ENCODE peak calls at places on chromosome X, in six cellular contexts. W, L, Z, Q, J and X are unnamed samples.

GRCh38 chrX:107205770-107206696 is at the start of the genes DNAAF6 and NUP62CL:
- DNase-seq in Q (peak; percentile 18), W (peak; percentile 63), J (peak; percentile 71), L (peak; percentile 53), Z (peak; percentile 77), X (peak; percentile 81)

GRCh38 chrX:13029341-13029740 is 15.1 kb downstream of the FAM9C start:
- DNase-seq in W (peak; percentile 55), J (no peak), Q (peak; percentile 55), Z (no peak), L (peak; percentile 61), X (no peak)

GRCh38 chrX:137432609-137433008 is 133.3 kb upstream of the ZIC3 start:
- DNase-seq in Z (no peak), L (no peak), W (no peak), J (no peak), Q (no peak), X (no peak)

GRCh38 chrX:108439961-108440696 is 491 bp downstream of the COL4A5 start:
- DNase-seq in Q (peak; percentile 49), Z (no peak), J (no peak), W (peak; percentile 40), L (no peak), X (no peak)

GRCh38 chrX:53684415-53685192 is 1.9 kb downstream of the HUWE1 start:
- DNase-seq in Q (no peak), L (peak; percentile 13), W (no peak), Z (no peak), J (no peak), X (no peak)

GRCh38 chrX:42752730-42753129 is 25.2 kb downstream of the PPP1R2C start:
- DNase-seq in W (no peak), L (peak; percentile 52), Q (peak; percentile 37), J (no peak), Z (no peak), X (no peak)

GRCh38 chrX:85018471-85018870 is 14.8 kb downstream of the APOOL start:
- DNase-seq in L (no peak), Q (no peak), Z (no peak), W (no peak), J (no peak), X (no peak)

GRCh38 chrX:85114171-85114570 is 110.5 kb downstream of the APOOL start:
- DNase-seq in W (no peak), Q (no peak), Z (no peak), J (no peak), L (no peak), X (no peak)

GRCh38 chrX:18983711-18984380 is at the start of gene PHKA2:
- DNase-seq in J (peak; percentile 36), L (peak; percentile 72), Z (peak; percentile 47), W (peak; percentile 76), Q (no peak), X (peak; percentile 76)

GRCh38 chrX:57952320-57952678 is 42.0 kb upstream of the ZXDA start:
- DNase-seq in Q (no peak), L (no peak), Z (no peak), W (peak; percentile 65), J (no peak), X (no peak)

GRCh38 chrX:70554081-70554480 is 109.4 kb downstream of the DLG3 start:
- DNase-seq in L (peak; percentile 19), W (no peak), J (no peak), Z (no peak), Q (peak; percentile 6), X (no peak)

GRCh38 chrX:136477026-136477425 is 10.7 kb upstream of the BRS3 start:
- DNase-seq in Z (no peak), Q (no peak), L (no peak), W (no peak), J (no peak), X (no peak)

GRCh38 chrX:133085785-133086184 is 11.1 kb downstream of the USP26 start:
- DNase-seq in J (no peak), Z (no peak), Q (no peak), L (no peak), W (no peak), X (no peak)

GRCh38 chrX:51804741-51805140 is 61.5 kb downstream of the GSPT2 start:
- DNase-seq in Z (no peak), Q (no peak), W (no peak), J (no peak), L (no peak), X (no peak)

GRCh38 chrX:111039606-111040005 is 56.4 kb upstream of the PAK3 start:
- DNase-seq in Z (no peak), J (no peak), Q (peak; percentile 10), W (no peak), L (peak; percentile 42), X (no peak)

GRCh38 chrX:298993-299392 is 17.8 kb downstream of the PLCXD1 start:
- DNase-seq in L (no peak), W (peak; percentile 26), Z (no peak), Q (no peak), J (no peak), X (no peak)

GRCh38 chrX:126489141-126489540 is 63.5 kb downstream of the DCAF12L1 start:
- DNase-seq in J (no peak), W (no peak), Z (no peak), Q (no peak), L (peak; percentile 25), X (no peak)

GRCh38 chrX:131058136-131058868 is at the start of gene ARHGAP36:
- DNase-seq in Z (no peak), L (peak; percentile 8), W (no peak), Q (no peak), J (no peak), X (no peak)

GRCh38 chrX:46279214-46279924 is 265.9 kb downstream of the ZNF674 start:
- DNase-seq in W (no peak), Z (no peak), J (peak; percentile 7), Q (peak; percentile 21), L (no peak), X (no peak)

GRCh38 chrX:16479206-16479869 is 170.6 kb upstream of the S100G start:
- DNase-seq in Z (no peak), W (no peak), J (peak; percentile 7), L (peak; percentile 5), Q (peak; percentile 77), X (no peak)

GRCh38 chrX:152619897-152620296 is 17.8 kb upstream of the GABRQ start:
- DNase-seq in J (no peak), W (no peak), Q (peak; percentile 36), L (no peak), Z (no peak), X (no peak)

GRCh38 chrX:49876750-49877149 is 2.5 kb upstream of the USP27X start:
- DNase-seq in L (peak; percentile 44), Q (peak; percentile 7), J (peak; percentile 30), Z (peak; percentile 47), W (no peak), X (no peak)

GRCh38 chrX:106726485-106727437 is at the start of gene RNF128:
- DNase-seq in L (peak; percentile 62), Z (peak; percentile 19), W (no peak), J (peak; percentile 3), Q (peak; percentile 52), X (peak; percentile 84)

GRCh38 chrX:55488559-55489314 is 911 bp downstream of the USP51 start:
- DNase-seq in J (peak; percentile 51), W (peak; percentile 79), L (peak; percentile 65), Z (no peak), Q (peak; percentile 45), X (peak; percentile 64)

GRCh38 chrX:20663287-20663686 is 396.6 kb upstream of the RPS6KA3 start:
- DNase-seq in Z (no peak), W (no peak), Q (no peak), L (no peak), J (no peak), X (no peak)

GRCh38 chrX:100413231-100413630 is 3.2 kb upstream of the PCDH19 start:
- DNase-seq in Z (peak; percentile 67), Q (peak; percentile 32), J (peak; percentile 12), W (no peak), L (peak; percentile 69), X (no peak)

GRCh38 chrX:110180928-110181310 is 137.0 kb downstream of the AMMECR1 start:
- DNase-seq in Z (no peak), L (peak; percentile 36), W (no peak), Q (peak; percentile 56), J (no peak), X (no peak)

GRCh38 chrX:130186645-130187044 is 14.9 kb downstream of the RAB33A start:
- DNase-seq in J (no peak), Q (no peak), Z (no peak), L (no peak), W (no peak), X (no peak)

GRCh38 chrX:28787206-28787605 is 200.0 kb downstream of the IL1RAPL1 start:
- DNase-seq in L (peak; percentile 66), Q (peak; percentile 86), Z (no peak), J (no peak), W (no peak), X (no peak)

GRCh38 chrX:69155786-69156520 is 9.3 kb downstream of the PJA1 start:
- DNase-seq in W (no peak), J (no peak), Z (no peak), Q (no peak), L (no peak), X (no peak)

GRCh38 chrX:135973025-135973547 is 702 bp downstream of the MMGT1 start:
- DNase-seq in Q (no peak), J (no peak), Z (no peak), W (no peak), L (peak; percentile 23), X (no peak)

GRCh38 chrX:68490644-68491043 is 8.2 kb upstream of the YIPF6 start:
- DNase-seq in J (no peak), Z (no peak), L (peak; percentile 31), Q (no peak), W (no peak), X (no peak)

GRCh38 chrX:152642931-152643525 is 5.3 kb downstream of the GABRQ start:
- DNase-seq in L (no peak), Z (no peak), J (no peak), W (no peak), Q (no peak), X (no peak)

GRCh38 chrX:10217218-10217617 is 60.4 kb downstream of the CLCN4 start:
- DNase-seq in L (no peak), Z (no peak), W (no peak), Q (no peak), J (no peak), X (no peak)

GRCh38 chrX:132837126-132837525 is 121.3 kb downstream of the HS6ST2 start:
- DNase-seq in W (no peak), L (peak; percentile 75), J (no peak), Q (peak; percentile 86), Z (no peak), X (no peak)

GRCh38 chrX:119726900-119727555 is 31.4 kb upstream of the SOWAHD start:
- DNase-seq in Q (peak; percentile 16), L (no peak), W (no peak), J (no peak), Z (no peak), X (no peak)

GRCh38 chrX:20116575-20117240 is at the start of gene MAP7D2:
- DNase-seq in Q (no peak), Z (no peak), W (no peak), J (no peak), L (peak; percentile 25), X (no peak)